ENCODE peak calls at places on chromosomes 6 and 20, in eight cellular contexts. One of them, this sample, is unnamed.

GRCh38 chr6:85364354-85364753 is 85.5 kb upstream of the NT5E start:
- DNase-seq in H1: no peak
- DNase-seq in cardiac fibroblast: peak
- DNase-seq in A549: peak
- DNase-seq in fibroblast of lung: peak
- DNase-seq in heart left ventricle: no peak
- DNase-seq in AG09309: peak
- DNase-seq in uterus: no peak
- DNase-seq in this sample: peak

GRCh38 chr20:59455392-59456341 is 148.7 kb upstream of the PHACTR3 start:
- DNase-seq in uterus: no peak
- DNase-seq in heart left ventricle: no peak
- DNase-seq in fibroblast of lung: peak
- DNase-seq in AG09309: no peak
- DNase-seq in cardiac fibroblast: peak
- DNase-seq in H1: no peak
- DNase-seq in A549: peak
- DNase-seq in this sample: peak

GRCh38 chr20:17661121-17661744 is 20.8 kb downstream of the RRBP1 start:
- DNase-seq in H1: no peak
- DNase-seq in AG09309: peak
- DNase-seq in cardiac fibroblast: no peak
- DNase-seq in fibroblast of lung: no peak
- DNase-seq in uterus: peak
- DNase-seq in A549: no peak
- DNase-seq in heart left ventricle: peak
- DNase-seq in this sample: peak

GRCh38 chr6:33621396-33622388 is 570 bp downstream of the ITPR3 start:
- DNase-seq in AG09309: no peak
- DNase-seq in A549: no peak
- DNase-seq in cardiac fibroblast: peak
- DNase-seq in fibroblast of lung: no peak
- DNase-seq in uterus: peak
- DNase-seq in heart left ventricle: peak
- DNase-seq in H1: no peak
- DNase-seq in this sample: no peak

GRCh38 chr6:159981171-159981571 is 12.3 kb downstream of the IGF2R start:
- DNase-seq in heart left ventricle: no peak
- DNase-seq in cardiac fibroblast: no peak
- DNase-seq in H1: no peak
- DNase-seq in A549: no peak
- DNase-seq in uterus: no peak
- DNase-seq in AG09309: no peak
- DNase-seq in fibroblast of lung: no peak
- DNase-seq in this sample: no peak

GRCh38 chr20:49701313-49701731 is 12.4 kb downstream of the B4GALT5 start:
- DNase-seq in heart left ventricle: no peak
- DNase-seq in uterus: no peak
- DNase-seq in H1: no peak
- DNase-seq in AG09309: no peak
- DNase-seq in cardiac fibroblast: peak
- DNase-seq in fibroblast of lung: peak
- DNase-seq in A549: no peak
- DNase-seq in this sample: peak

GRCh38 chr6:3698021-3698420 is 53.5 kb downstream of the PXDC1 start:
- DNase-seq in A549: no peak
- DNase-seq in fibroblast of lung: no peak
- DNase-seq in heart left ventricle: no peak
- DNase-seq in cardiac fibroblast: no peak
- DNase-seq in uterus: no peak
- DNase-seq in AG09309: no peak
- DNase-seq in H1: no peak
- DNase-seq in this sample: peak

GRCh38 chr6:160043784-160044183 is 74.9 kb downstream of the IGF2R start:
- DNase-seq in uterus: no peak
- DNase-seq in A549: no peak
- DNase-seq in fibroblast of lung: no peak
- DNase-seq in cardiac fibroblast: no peak
- DNase-seq in H1: no peak
- DNase-seq in heart left ventricle: no peak
- DNase-seq in AG09309: no peak
- DNase-seq in this sample: no peak

GRCh38 chr20:25659999-25660398 is 36.2 kb upstream of the NANP start:
- DNase-seq in fibroblast of lung: no peak
- DNase-seq in A549: no peak
- DNase-seq in H1: no peak
- DNase-seq in heart left ventricle: no peak
- DNase-seq in AG09309: no peak
- DNase-seq in uterus: no peak
- DNase-seq in cardiac fibroblast: no peak
- DNase-seq in this sample: no peak

GRCh38 chr6:1263039-1263849 is 48.7 kb upstream of the FOXQ1 start:
- DNase-seq in AG09309: peak
- DNase-seq in heart left ventricle: no peak
- DNase-seq in A549: no peak
- DNase-seq in uterus: no peak
- DNase-seq in cardiac fibroblast: no peak
- DNase-seq in fibroblast of lung: no peak
- DNase-seq in H1: no peak
- DNase-seq in this sample: no peak

GRCh38 chr6:56806368-56806767 is 148.5 kb upstream of the BEND6 start:
- DNase-seq in fibroblast of lung: no peak
- DNase-seq in uterus: no peak
- DNase-seq in H1: no peak
- DNase-seq in AG09309: no peak
- DNase-seq in A549: no peak
- DNase-seq in cardiac fibroblast: no peak
- DNase-seq in heart left ventricle: no peak
- DNase-seq in this sample: no peak

GRCh38 chr6:96468681-96469224 is 52.9 kb upstream of the UFL1 start:
- DNase-seq in H1: no peak
- DNase-seq in heart left ventricle: no peak
- DNase-seq in uterus: no peak
- DNase-seq in A549: no peak
- DNase-seq in fibroblast of lung: no peak
- DNase-seq in AG09309: no peak
- DNase-seq in cardiac fibroblast: no peak
- DNase-seq in this sample: no peak
- TF ChIP-seq CTCF in H1: no peak
- TF ChIP-seq CTCF in heart left ventricle: no peak
- TF ChIP-seq CTCF in uterus: no peak
- TF ChIP-seq CTCF in A549: peak
- TF ChIP-seq CTCF in fibroblast of lung: no peak
- TF ChIP-seq CTCF in AG09309: no peak
- TF ChIP-seq CTCF in cardiac fibroblast: no peak
- TF ChIP-seq CTCF in this sample: no peak

GRCh38 chr20:2654831-2655230 is 2.4 kb downstream of the NOP56 start:
- DNase-seq in AG09309: no peak
- DNase-seq in heart left ventricle: no peak
- DNase-seq in uterus: no peak
- DNase-seq in H1: no peak
- DNase-seq in cardiac fibroblast: no peak
- DNase-seq in A549: no peak
- DNase-seq in fibroblast of lung: no peak
- DNase-seq in this sample: no peak
- H3K4me3 ChIP-seq in AG09309: no peak
- H3K4me3 ChIP-seq in heart left ventricle: no peak
- H3K4me3 ChIP-seq in uterus: no peak
- H3K4me3 ChIP-seq in H1: peak
- H3K4me3 ChIP-seq in cardiac fibroblast: no peak
- H3K4me3 ChIP-seq in A549: peak
- H3K4me3 ChIP-seq in fibroblast of lung: peak
- H3K4me3 ChIP-seq in this sample: peak

GRCh38 chr20:32437391-32438074 is 79.4 kb downstream of the ASXL1 start:
- DNase-seq in uterus: no peak
- DNase-seq in AG09309: no peak
- DNase-seq in heart left ventricle: no peak
- DNase-seq in H1: no peak
- DNase-seq in cardiac fibroblast: no peak
- DNase-seq in fibroblast of lung: no peak
- DNase-seq in A549: peak
- DNase-seq in this sample: no peak
- TF ChIP-seq CTCF in uterus: no peak
- TF ChIP-seq CTCF in AG09309: peak
- TF ChIP-seq CTCF in heart left ventricle: no peak
- TF ChIP-seq CTCF in H1: peak
- TF ChIP-seq CTCF in cardiac fibroblast: peak
- TF ChIP-seq CTCF in fibroblast of lung: no peak
- TF ChIP-seq CTCF in A549: no peak
- TF ChIP-seq CTCF in this sample: peak

GRCh38 chr6:136284909-136285308 is 4.7 kb downstream of the BCLAF1 start:
- DNase-seq in A549: no peak
- DNase-seq in fibroblast of lung: peak
- DNase-seq in heart left ventricle: no peak
- DNase-seq in uterus: no peak
- DNase-seq in cardiac fibroblast: peak
- DNase-seq in AG09309: no peak
- DNase-seq in H1: no peak
- DNase-seq in this sample: peak
- H3K4me3 ChIP-seq in A549: no peak
- H3K4me3 ChIP-seq in fibroblast of lung: peak
- H3K4me3 ChIP-seq in heart left ventricle: no peak
- H3K4me3 ChIP-seq in uterus: no peak
- H3K4me3 ChIP-seq in cardiac fibroblast: no peak
- H3K4me3 ChIP-seq in AG09309: no peak
- H3K4me3 ChIP-seq in H1: peak
- H3K4me3 ChIP-seq in this sample: no peak

This sample was measured in fibroblast of pulmonary artery.